ENCODE peak calls at places on chromosomes 2 and 18, in four cellular contexts. One of them, this sample, is unnamed.

GRCh38 chr2:27958711-27959378 is 68.3 kb downstream of the BABAM2 start:
- DNase-seq in Panc1: no peak
- DNase-seq in BJ: no peak
- DNase-seq in HCT116: no peak
- DNase-seq in this sample: no peak

GRCh38 chr18:79809482-79810192 is 11.9 kb downstream of the KCNG2 start:
- DNase-seq in Panc1: no peak
- DNase-seq in BJ: no peak
- DNase-seq in HCT116: no peak
- DNase-seq in this sample: no peak

GRCh38 chr2:236939751-236940229 is 145.9 kb upstream of the COPS8 start:
- DNase-seq in Panc1: no peak
- DNase-seq in BJ: no peak
- DNase-seq in HCT116: no peak
- DNase-seq in this sample: no peak

GRCh38 chr2:83991992-83992391 is 467.1 kb downstream of the SUCLG1 start:
- DNase-seq in Panc1: no peak
- DNase-seq in BJ: no peak
- DNase-seq in HCT116: peak; percentile 1
- DNase-seq in this sample: peak; percentile 5

GRCh38 chr18:79554321-79554720 is 125.3 kb upstream of the CTDP1 start:
- DNase-seq in Panc1: no peak
- DNase-seq in BJ: no peak
- DNase-seq in HCT116: no peak
- DNase-seq in this sample: no peak

GRCh38 chr2:44952143-44952805 is 10.8 kb downstream of the SIX3 start:
- DNase-seq in Panc1: no peak
- DNase-seq in BJ: no peak
- DNase-seq in HCT116: peak; percentile 31
- DNase-seq in this sample: no peak

GRCh38 chr18:40877096-40877495 is 1077.9 kb upstream of the PIK3C3 start:
- DNase-seq in Panc1: no peak
- DNase-seq in BJ: peak; percentile 31
- DNase-seq in HCT116: no peak
- DNase-seq in this sample: peak; percentile 45

GRCh38 chr2:8500124-8501054 is 181.5 kb upstream of the ID2 start:
- DNase-seq in Panc1: no peak
- DNase-seq in BJ: no peak
- DNase-seq in HCT116: no peak
- DNase-seq in this sample: no peak

GRCh38 chr2:134119117-134119671 is 134.7 kb upstream of the MGAT5 start:
- DNase-seq in Panc1: no peak
- DNase-seq in BJ: no peak
- DNase-seq in HCT116: no peak
- DNase-seq in this sample: no peak

GRCh38 chr2:42854207-42854818 is 61.9 kb upstream of the HAAO start:
- DNase-seq in Panc1: no peak
- DNase-seq in BJ: no peak
- DNase-seq in HCT116: no peak
- DNase-seq in this sample: no peak

DNA sequence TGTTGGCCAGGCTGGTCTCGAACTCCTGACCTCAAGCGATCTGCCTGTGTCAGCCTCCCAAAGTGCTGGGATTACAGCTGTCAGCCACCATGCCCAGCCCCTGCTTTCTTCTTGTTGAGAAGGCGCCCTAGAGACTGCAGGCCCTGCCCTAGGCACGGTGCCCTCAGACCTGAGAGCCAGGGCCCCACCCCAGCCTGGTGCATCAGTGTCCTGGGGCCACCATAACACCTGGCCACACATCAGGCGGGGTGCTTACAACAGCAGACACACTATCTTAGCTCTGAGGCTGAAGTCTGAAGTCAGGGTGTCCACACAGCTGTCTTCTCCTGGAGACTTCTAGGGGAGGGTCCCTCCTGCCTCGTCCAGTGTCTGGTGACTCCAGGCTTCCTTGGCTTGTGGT is 120.6 kb downstream of the NDUFA10 start:
- DNase-seq in Panc1: no peak
- DNase-seq in BJ: no peak
- DNase-seq in HCT116: no peak
- DNase-seq in this sample: no peak
- H3K4me3 ChIP-seq in Panc1: no peak overlapping the region
- H3K4me3 ChIP-seq in BJ: no peak overlapping the region
- H3K4me3 ChIP-seq in HCT116: no peak overlapping the region
- H3K4me3 ChIP-seq in this sample: no peak overlapping the region

GRCh38 chr2:30503007-30503691 is 56.1 kb downstream of the LCLAT1 start:
- DNase-seq in Panc1: no peak
- DNase-seq in BJ: no peak
- DNase-seq in HCT116: no peak
- DNase-seq in this sample: no peak
- TF ChIP-seq CTCF in Panc1: no peak
- TF ChIP-seq CTCF in BJ: no peak
- TF ChIP-seq CTCF in HCT116: peak; percentile 23
- TF ChIP-seq CTCF in this sample: no peak

GRCh38 chr2:73894877-73895276 is 2.1 kb downstream of the ACTG2 start:
- DNase-seq in Panc1: no peak
- DNase-seq in BJ: no peak
- DNase-seq in HCT116: no peak
- DNase-seq in this sample: no peak

GRCh38 chr2:73895473-73895872 is 2.7 kb downstream of the ACTG2 start:
- DNase-seq in Panc1: no peak
- DNase-seq in BJ: no peak
- DNase-seq in HCT116: no peak
- DNase-seq in this sample: no peak

GRCh38 chr2:73896362-73897239 is 3.8 kb downstream of the ACTG2 start:
- DNase-seq in Panc1: no peak
- DNase-seq in BJ: peak; percentile 89
- DNase-seq in HCT116: no peak
- DNase-seq in this sample: peak; percentile 21

GRCh38 chr2:73897934-73898333 is 5.1 kb downstream of the ACTG2 start:
- DNase-seq in Panc1: no peak
- DNase-seq in BJ: no peak
- DNase-seq in HCT116: no peak
- DNase-seq in this sample: no peak

DNA sequence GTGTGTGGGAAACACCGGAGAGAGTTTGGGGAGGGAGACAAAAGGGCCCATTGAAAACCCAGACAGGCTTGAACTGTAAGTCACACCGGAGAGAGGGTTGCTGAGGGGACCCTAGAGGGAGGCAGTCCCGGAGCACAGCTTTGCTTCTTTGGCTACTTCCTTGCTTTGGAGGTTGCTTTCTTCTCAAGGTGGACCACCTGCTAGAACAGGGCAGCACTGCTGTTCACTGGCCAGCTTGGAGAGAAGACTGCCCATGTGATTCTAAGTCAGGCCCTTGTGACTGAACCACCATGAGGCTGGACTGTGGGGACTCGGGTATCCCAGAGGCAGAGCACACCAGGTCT is 4.4 kb downstream of the ACTG2 start:
- DNase-seq in Panc1: no peak
- DNase-seq in BJ: no peak
- DNase-seq in HCT116: no peak
- DNase-seq in this sample: no peak
- H3K27me3 ChIP-seq in Panc1: no peaks in the 10 kb centered on the region
- H3K27me3 ChIP-seq in BJ: peaks cover 24% of the 10 kb centered on the region
- H3K27me3 ChIP-seq in HCT116: no peaks in the 10 kb centered on the region
- H3K27me3 ChIP-seq in this sample: no peaks in the 10 kb centered on the region

GRCh38 chr2:127437056-127437455 is 18.8 kb downstream of the PROC start:
- DNase-seq in Panc1: no peak
- DNase-seq in BJ: no peak
- DNase-seq in HCT116: no peak
- DNase-seq in this sample: no peak
- H3K4me3 ChIP-seq in Panc1: no peak overlapping the region
- H3K4me3 ChIP-seq in BJ: no peak overlapping the region
- H3K4me3 ChIP-seq in HCT116: no peak overlapping the region
- H3K4me3 ChIP-seq in this sample: no peak overlapping the region

DNA sequence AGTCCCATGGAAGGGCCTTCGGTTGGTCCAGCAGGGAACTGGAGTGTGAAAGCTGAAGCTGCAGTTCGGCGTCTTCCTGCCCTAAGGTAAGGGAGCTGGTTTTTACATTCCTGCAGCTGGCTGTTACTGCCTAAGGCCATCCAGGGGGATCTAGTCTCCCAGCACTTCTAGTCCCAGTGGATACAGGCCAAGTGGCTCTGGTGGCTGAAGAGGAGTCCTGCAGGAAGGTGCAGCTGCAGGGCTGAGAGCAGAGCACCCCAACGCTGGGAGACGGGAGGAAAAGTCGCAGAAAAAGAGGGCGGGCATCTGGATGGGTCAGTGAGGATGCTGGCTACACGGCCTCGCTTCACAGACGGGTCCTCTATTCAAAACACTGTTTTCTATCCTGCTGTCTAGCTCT is 225.0 kb upstream of the HS6ST1 start:
- DNase-seq in Panc1: no peak
- DNase-seq in BJ: no peak
- DNase-seq in HCT116: no peak
- DNase-seq in this sample: no peak
- TF ChIP-seq CTCF in Panc1: no peak
- TF ChIP-seq CTCF in BJ: no peak
- TF ChIP-seq CTCF in HCT116: no peak
- TF ChIP-seq CTCF in this sample: no peak

DNA sequence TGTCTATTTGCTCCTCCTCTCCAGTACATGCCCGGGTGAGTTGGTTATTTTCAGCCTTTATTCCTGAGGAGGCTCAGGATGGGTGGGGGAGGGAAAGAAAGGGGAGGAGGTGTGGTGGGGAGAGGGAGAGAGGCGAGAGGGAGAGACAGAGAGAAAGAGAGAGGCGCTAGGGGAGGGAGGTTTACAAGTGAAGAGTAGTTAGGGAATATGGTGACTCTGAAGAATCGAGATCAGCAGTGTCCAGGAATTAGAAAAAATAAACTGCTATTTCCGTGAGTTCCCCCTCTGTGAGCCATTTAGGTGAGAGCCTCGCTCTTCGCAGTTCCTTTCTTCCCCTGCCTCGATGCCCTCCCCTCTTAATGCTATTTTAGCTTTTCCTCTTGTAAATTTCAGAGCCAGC is 138.9 kb downstream of the MEIS1 start:
- DNase-seq in Panc1: no peak
- DNase-seq in BJ: no peak
- DNase-seq in HCT116: no peak
- DNase-seq in this sample: no peak
- H3K27me3 ChIP-seq in Panc1: peaks cover 19% of the 10 kb centered on the region
- H3K27me3 ChIP-seq in BJ: no peaks in the 10 kb centered on the region
- H3K27me3 ChIP-seq in HCT116: no peaks in the 10 kb centered on the region
- H3K27me3 ChIP-seq in this sample: peaks cover 36% of the 10 kb centered on the region

GRCh38 chr2:29923110-29923721 is 1.8 kb upstream of the ALK start:
- DNase-seq in Panc1: peak; percentile 38
- DNase-seq in BJ: no peak
- DNase-seq in HCT116: peak; percentile 42
- DNase-seq in this sample: peak; percentile 19

GRCh38 chr2:29920631-29921559 is 491 bp downstream of the ALK start:
- DNase-seq in Panc1: no peak
- DNase-seq in BJ: no peak
- DNase-seq in HCT116: no peak
- DNase-seq in this sample: no peak

GRCh38 chr2:29921560-29921915 is at the start of gene ALK:
- DNase-seq in Panc1: no peak
- DNase-seq in BJ: peak; percentile 26
- DNase-seq in HCT116: no peak
- DNase-seq in this sample: peak; percentile 64

GRCh38 chr2:29916571-29916970 is 4.8 kb downstream of the ALK start:
- DNase-seq in Panc1: no peak
- DNase-seq in BJ: no peak
- DNase-seq in HCT116: no peak
- DNase-seq in this sample: no peak

GRCh38 chr2:29920130-29920577 is 1.2 kb downstream of the ALK start:
- DNase-seq in Panc1: no peak
- DNase-seq in BJ: no peak
- DNase-seq in HCT116: no peak
- DNase-seq in this sample: peak; percentile 4
- H3K4me3 ChIP-seq in Panc1: peak overlapping the region; percentile 21
- H3K4me3 ChIP-seq in BJ: no peak overlapping the region
- H3K4me3 ChIP-seq in HCT116: no peak overlapping the region
- H3K4me3 ChIP-seq in this sample: no peak overlapping the region

GRCh38 chr2:176443941-176444340 is 174.7 kb downstream of the MTX2 start:
- DNase-seq in Panc1: no peak
- DNase-seq in BJ: no peak
- DNase-seq in HCT116: no peak
- DNase-seq in this sample: no peak

GRCh38 chr2:176449852-176450251 is 180.6 kb downstream of the MTX2 start:
- DNase-seq in Panc1: no peak
- DNase-seq in BJ: no peak
- DNase-seq in HCT116: no peak
- DNase-seq in this sample: no peak

GRCh38 chr2:176447616-176448015 is 178.4 kb downstream of the MTX2 start:
- DNase-seq in Panc1: no peak
- DNase-seq in BJ: no peak
- DNase-seq in HCT116: no peak
- DNase-seq in this sample: no peak

GRCh38 chr2:176446718-176447414 is 177.6 kb downstream of the MTX2 start:
- DNase-seq in Panc1: no peak
- DNase-seq in BJ: no peak
- DNase-seq in HCT116: no peak
- DNase-seq in this sample: no peak

GRCh38 chr2:176445831-176446433 is 176.7 kb downstream of the MTX2 start:
- DNase-seq in Panc1: peak; percentile 35
- DNase-seq in BJ: peak; percentile 39
- DNase-seq in HCT116: no peak
- DNase-seq in this sample: peak; percentile 29
- TF ChIP-seq CTCF in Panc1: no peak
- TF ChIP-seq CTCF in BJ: no peak
- TF ChIP-seq CTCF in HCT116: no peak
- TF ChIP-seq CTCF in this sample: no peak

DNA sequence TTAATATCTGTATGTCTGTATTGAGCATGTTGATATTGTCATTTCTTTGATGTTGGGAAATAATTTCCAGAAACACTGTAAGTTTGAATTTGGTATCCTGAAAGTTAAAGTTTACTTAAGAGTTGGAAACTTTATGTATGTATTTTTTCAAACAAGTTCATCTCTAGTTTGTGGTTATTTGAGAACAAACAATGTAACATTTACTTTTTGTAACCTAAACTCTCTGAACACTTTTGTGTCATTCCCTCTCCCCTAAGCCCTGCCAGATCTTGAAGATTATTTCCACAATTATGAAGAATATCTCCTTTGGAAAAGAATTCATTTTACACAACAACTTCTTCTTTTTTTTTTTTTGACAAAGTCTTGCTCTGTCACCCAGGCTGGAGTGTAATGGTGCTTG is 24.9 kb downstream of the TDRD15 start:
- DNase-seq in Panc1: no peak
- DNase-seq in BJ: no peak
- DNase-seq in HCT116: no peak
- DNase-seq in this sample: no peak
- H3K27me3 ChIP-seq in Panc1: no peaks in the 10 kb centered on the region
- H3K27me3 ChIP-seq in BJ: no peaks in the 10 kb centered on the region
- H3K27me3 ChIP-seq in HCT116: peaks cover 3% of the 10 kb centered on the region
- H3K27me3 ChIP-seq in this sample: no peaks in the 10 kb centered on the region

This sample was measured in kidney epithelial cell.